ENCODE peak calls at places on chromosomes 16 and 17, in ten cellular contexts. F is iPS-NIHi11; W is MCF 10A; V is stimulated activated CD4-positive, alpha-beta T cell treated with anti-CD3 and anti-CD28 coated beads, Interleukin-2, amount 100 ng/mL, for 24 hours; B is amygdala; R is stimulated activated CD8-positive, alpha-beta memory T cell treated with anti-CD3 and anti-CD28 coated beads, Interleukin-4, amount 100 ng/mL, for 48 hours; Q is ecto neural progenitor cell; X is B cell; M is dorsolateral prefrontal cortex; G is epithelial cell of esophagus. D is an unnamed sample.

GRCh38 chr17:27269978-27270377 is 23.9 kb upstream of the WSB1 start:
- DNase-seq in Q (no peak), B (no peak), F (no peak), X (no peak), M (no peak), R (no peak), V (no peak), G (no peak), W (no peak), D (no peak)

GRCh38 chr16:20875358-20875656 is 24.9 kb downstream of the DCUN1D3 start:
- DNase-seq in G (no peak), W (no peak), F (no peak), X (no peak), B (no peak), V (no peak), Q (no peak), M (no peak), R (no peak), D (no peak)

GRCh38 chr16:13936596-13937081 is 16.7 kb downstream of the ERCC4 start:
- DNase-seq in M (no peak), X (no peak), G (peak), Q (no peak), W (peak), F (no peak), R (no peak), B (no peak), V (no peak), D (no peak)

GRCh38 chr16:86901483-86901882 is 323.1 kb downstream of the FOXL1 start:
- DNase-seq in M (no peak), X (no peak), G (peak), B (no peak), V (no peak), W (peak), Q (no peak), F (no peak), R (no peak), D (no peak)

GRCh38 chr16:29148867-29149272 is 164.0 kb downstream of the LAT start:
- DNase-seq in F (no peak), X (peak), V (peak), G (no peak), W (no peak), B (no peak), M (no peak), Q (no peak), R (peak), D (peak)

GRCh38 chr16:50367777-50368409 is 895 bp downstream of the BRD7 start:
- DNase-seq in V (no peak), X (no peak), G (peak), W (peak), Q (no peak), M (no peak), B (no peak), R (no peak), F (no peak), D (no peak)

GRCh38 chr17:74490716-74491115 is 24.3 kb downstream of the CD300A start:
- DNase-seq in X (no peak), B (no peak), V (no peak), Q (peak), F (no peak), M (no peak), G (no peak), R (peak), W (no peak), D (no peak)

GRCh38 chr17:43753488-43754129 is 5.0 kb downstream of the SOST start:
- DNase-seq in M (no peak), W (peak), X (no peak), G (peak), R (no peak), Q (no peak), F (no peak), B (no peak), V (no peak), D (no peak)

GRCh38 chr17:603405-604193 is 111.0 kb downstream of the VPS53 start:
- DNase-seq in V (no peak), G (no peak), R (no peak), B (no peak), X (no peak), M (no peak), F (no peak), W (no peak), Q (no peak), D (no peak)

GRCh38 chr17:81417049-81417878 is 22.0 kb downstream of the BAHCC1 start:
- DNase-seq in Q (no peak), V (no peak), M (no peak), X (no peak), W (peak), F (no peak), G (no peak), R (no peak), B (no peak), D (peak)

GRCh38 chr17:47663997-47664941 is 14.6 kb downstream of the KPNB1 start:
- DNase-seq in R (peak), V (peak), B (peak), X (peak), M (peak), G (peak), W (peak), Q (peak), F (peak), D (peak)

GRCh38 chr17:76904116-76904515 is 35.9 kb downstream of the MGAT5B start:
- DNase-seq in V (no peak), X (no peak), Q (no peak), B (no peak), R (no peak), W (no peak), M (no peak), G (no peak), F (no peak), D (no peak)

GRCh38 chr16:50480206-50480605 is 68.0 kb upstream of the NKD1 start:
- DNase-seq in Q (no peak), W (no peak), G (no peak), R (no peak), B (no peak), F (no peak), X (no peak), V (no peak), M (no peak), D (no peak)

GRCh38 chr17:11598274-11599221 is at the start of gene DNAH9:
- DNase-seq in F (peak), R (peak), W (no peak), B (peak), X (no peak), G (peak), Q (peak), M (peak), V (peak), D (peak)

GRCh38 chr17:67052720-67053437 is 8.5 kb downstream of the CACNG1 start:
- DNase-seq in R (no peak), W (no peak), B (no peak), V (no peak), Q (peak), M (no peak), G (no peak), F (no peak), X (no peak), D (peak)

GRCh38 chr16:68733570-68733969 is 3.5 kb upstream of the CDH1 start:
- DNase-seq in Q (no peak), V (no peak), M (no peak), G (no peak), X (no peak), W (no peak), R (no peak), F (no peak), B (no peak), D (no peak)